ENCODE peak calls at places on chromosome 20, in four cellular contexts. B is HepG2, G is A549, Y is K562. F is an unnamed sample.
A peak's percentile ranks its signal among the peaks of the same experiment; 100 is the strongest.

GRCh38 chr20:46065006-46065405 is 24.8 kb downstream of the NCOA5 start:
- DNase-seq in G (no peak), Y (no peak), B (no peak), F (no peak)

GRCh38 chr20:10558635-10559187 is 115.1 kb downstream of the JAG1 start:
- DNase-seq in Y (no peak), G (peak; percentile 44), B (no peak), F (no peak)

GRCh38 chr20:11851646-11852045 is 66.0 kb upstream of the BTBD3 start:
- DNase-seq in Y (no peak), B (no peak), G (no peak), F (no peak)

GRCh38 chr20:54929191-54929590 is 453.8 kb downstream of the DOK5 start:
- DNase-seq in Y (no peak), G (no peak), B (no peak), F (no peak)

GRCh38 chr20:54212226-54212625 is 4.3 kb downstream of the PFDN4 start:
- DNase-seq in G (no peak), Y (no peak), B (no peak), F (no peak)

GRCh38 chr20:54346269-54346668 is 129.1 kb upstream of the DOK5 start:
- DNase-seq in G (no peak), Y (no peak), B (no peak), F (no peak)

GRCh38 chr20:3316131-3316530 is 77.1 kb upstream of the SLC4A11 start:
- DNase-seq in G (no peak), Y (no peak), B (no peak), F (no peak)

GRCh38 chr20:2713285-2713684 is 20.7 kb downstream of the EBF4 start:
- DNase-seq in B (peak; percentile 52), Y (peak; percentile 31), G (peak; percentile 43), F (no peak)

GRCh38 chr20:4012631-4013030 is 2.7 kb downstream of the RNF24 start:
- DNase-seq in G (no peak), B (no peak), Y (no peak), F (no peak)

GRCh38 chr20:4568560-4568959 is 153.1 kb upstream of the PRND start:
- DNase-seq in G (no peak), Y (no peak), B (no peak), F (no peak)

GRCh38 chr20:51811040-51811351 is 8.7 kb upstream of the SALL4 start:
- DNase-seq in Y (no peak), B (peak; percentile 90), G (no peak), F (no peak)

GRCh38 chr20:43799150-43799711 is 72.4 kb upstream of the GTSF1L start:
- DNase-seq in Y (no peak), G (no peak), B (no peak), F (no peak)

GRCh38 chr20:42837456-42837855 is 352.2 kb downstream of the PTPRT start:
- DNase-seq in G (no peak), Y (no peak), B (no peak), F (no peak)

GRCh38 chr20:3222635-3223600 is 13.6 kb downstream of the ITPA start:
- DNase-seq in G (peak; percentile 69), B (peak; percentile 99), Y (no peak), F (no peak)

GRCh38 chr20:51653226-51653625 is 110.7 kb upstream of the NFATC2 start:
- DNase-seq in G (no peak), B (peak; percentile 57), Y (no peak), F (no peak)

GRCh38 chr20:22499475-22500174 is 84.7 kb downstream of the FOXA2 start:
- DNase-seq in G (no peak), Y (no peak), B (no peak), F (no peak)

GRCh38 chr20:44586986-44587980 is 4.9 kb downstream of the PKIG start:
- DNase-seq in B (no peak), G (no peak), Y (no peak), F (no peak)

GRCh38 chr20:34337982-34338756 is 24.9 kb upstream of the ITCH start:
- DNase-seq in G (no peak), B (no peak), Y (no peak), F (no peak)

GRCh38 chr20:5938456-5939029 is 11.8 kb downstream of the TRMT6 start:
- DNase-seq in G (no peak), Y (no peak), B (no peak), F (no peak)

GRCh38 chr20:13492001-13492480 is 146.7 kb downstream of the TASP1 start:
- DNase-seq in B (no peak), G (peak; percentile 31), Y (no peak), F (peak; percentile 33)

GRCh38 chr20:10610266-10610665 is 63.5 kb downstream of the JAG1 start:
- DNase-seq in G (no peak), Y (no peak), B (no peak), F (no peak)

GRCh38 chr20:5973172-5973571 is 22.7 kb downstream of the MCM8 start:
- DNase-seq in B (no peak), G (peak; percentile 93), Y (no peak), F (no peak)

GRCh38 chr20:4730782-4731181 is 9.1 kb downstream of the PRND start:
- DNase-seq in Y (peak; percentile 23), B (peak; percentile 50), G (no peak), F (no peak)

GRCh38 chr20:53420061-53420460 is 173.6 kb downstream of the ZNF217 start:
- DNase-seq in Y (no peak), B (no peak), G (no peak), F (no peak)

GRCh38 chr20:33915726-33916331 is 77.9 kb upstream of the RALY start:
- DNase-seq in G (peak; percentile 32), Y (peak; percentile 84), B (peak; percentile 47), F (peak; percentile 74)

GRCh38 chr20:43691928-43692524 is 25.1 kb downstream of the MYBL2 start:
- DNase-seq in G (peak; percentile 61), Y (peak; percentile 70), B (peak; percentile 72), F (peak; percentile 70)

GRCh38 chr20:56781108-56781739 is 152.1 kb downstream of the TFAP2C start:
- DNase-seq in B (no peak), G (peak; percentile 80), Y (no peak), F (no peak)

GRCh38 chr20:62056377-62056776 is 9.3 kb downstream of the TAF4 start:
- DNase-seq in B (no peak), G (no peak), Y (peak; percentile 3), F (no peak)
- TF ChIP-seq HMGXB4 in B (no peak), G (no peak), Y (no peak), F (no peak)

DNA sequence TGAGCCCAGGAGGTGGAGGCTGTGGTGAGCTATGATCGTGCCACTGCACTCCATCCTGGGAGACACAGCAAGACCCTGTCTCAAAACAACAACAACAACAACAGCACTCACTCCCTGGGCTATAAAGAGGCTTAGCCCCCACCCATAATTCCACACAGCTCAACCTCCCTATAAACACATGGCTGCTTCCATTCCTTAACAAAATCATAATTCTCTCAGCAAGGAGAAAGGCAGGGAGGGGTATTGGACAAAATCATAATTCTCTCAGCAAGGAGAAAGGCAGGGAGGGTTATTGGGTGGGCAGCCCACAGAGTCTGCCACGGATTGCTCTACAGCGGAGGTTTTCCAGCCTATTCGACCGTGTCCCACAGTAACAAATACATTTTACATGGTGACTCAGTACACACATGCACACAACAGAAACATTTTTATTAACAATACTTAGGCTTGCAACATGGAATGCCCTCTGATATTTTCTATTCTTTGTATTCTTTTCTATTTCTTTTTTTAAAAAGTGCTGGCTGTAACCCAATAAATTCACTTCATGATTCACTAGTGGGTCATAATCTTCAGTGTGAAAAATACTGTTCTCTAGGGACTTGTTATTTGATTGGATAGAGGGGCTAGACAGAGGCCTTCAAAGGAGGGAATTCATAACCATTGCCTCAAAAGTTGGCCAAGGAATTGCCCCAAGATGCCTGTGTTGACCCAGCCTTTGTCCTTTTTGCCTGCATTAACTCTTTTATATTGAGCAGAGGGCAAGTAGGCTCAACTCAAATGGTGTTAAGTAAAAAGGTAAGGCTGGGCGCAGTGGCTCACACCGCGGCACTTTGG is 50.6 kb upstream of the ZMYND8 start:
- DNase-seq in G (no peak), Y (no peak), B (no peak), F (no peak)
- TF ChIP-seq HMGXB4 in G (no peak), Y (no peak), B (no peak), F (no peak)

GRCh38 chr20:37413023-37413334 is 67.0 kb downstream of the SRC start:
- DNase-seq in Y (no peak), G (no peak), B (no peak), F (no peak)

GRCh38 chr20:37414133-37414532 is 68.2 kb downstream of the SRC start:
- DNase-seq in B (no peak), G (no peak), Y (no peak), F (no peak)

GRCh38 chr20:37413354-37413753 is 67.4 kb downstream of the SRC start:
- DNase-seq in Y (no peak), B (no peak), G (no peak), F (no peak)

GRCh38 chr20:37408930-37409210 is 62.9 kb downstream of the SRC start:
- DNase-seq in B (no peak), G (no peak), Y (no peak), F (no peak)

DNA sequence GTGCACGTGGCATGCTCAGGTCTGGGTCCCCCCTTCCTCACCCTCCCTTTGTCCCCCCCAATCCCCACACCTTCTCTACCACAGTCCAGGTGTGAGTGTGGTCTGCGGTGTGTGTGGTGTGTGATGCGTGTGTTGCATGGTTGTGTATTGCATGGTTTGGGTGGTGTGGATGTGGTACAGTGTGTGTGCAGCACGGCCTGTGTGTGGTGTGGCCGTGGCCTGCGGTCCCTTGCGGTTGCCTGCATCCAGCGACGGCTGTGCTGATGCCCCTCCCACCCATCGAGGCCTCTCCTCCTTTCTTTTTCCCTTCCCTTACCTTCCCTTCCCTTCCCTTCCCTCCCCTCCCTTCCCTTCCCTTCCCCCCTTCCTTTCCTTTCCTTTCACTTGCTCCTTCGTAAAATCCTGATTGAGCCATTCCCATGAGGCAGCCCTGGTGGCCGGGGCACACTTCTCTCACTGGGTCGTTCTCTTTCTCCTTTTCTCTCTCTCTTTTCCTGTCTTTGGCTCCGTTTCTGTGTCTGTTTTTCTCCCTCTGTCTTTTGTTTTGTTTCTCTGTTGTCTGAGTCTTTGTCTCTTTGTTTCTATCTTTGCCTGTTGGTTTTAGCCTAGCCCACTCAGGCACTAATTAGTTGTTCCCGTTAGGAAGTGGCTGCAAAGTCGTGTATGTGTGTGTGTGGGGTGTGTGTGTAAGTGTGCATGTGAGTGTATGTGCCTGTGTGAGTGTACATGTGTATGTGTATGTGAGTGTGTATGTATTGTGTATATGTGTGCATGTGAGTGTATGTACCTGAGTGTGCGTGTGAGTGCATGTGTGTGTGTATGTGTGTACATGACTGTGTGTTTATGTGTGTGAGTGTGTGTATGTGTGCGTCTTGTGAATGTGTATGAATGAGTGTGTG is 65.7 kb downstream of the SRC start:
- DNase-seq in B (no peak), G (no peak), Y (no peak), F (no peak)
- TF ChIP-seq HMGXB4 in B (no peak), G (no peak), Y (no peak), F (no peak)

DNA sequence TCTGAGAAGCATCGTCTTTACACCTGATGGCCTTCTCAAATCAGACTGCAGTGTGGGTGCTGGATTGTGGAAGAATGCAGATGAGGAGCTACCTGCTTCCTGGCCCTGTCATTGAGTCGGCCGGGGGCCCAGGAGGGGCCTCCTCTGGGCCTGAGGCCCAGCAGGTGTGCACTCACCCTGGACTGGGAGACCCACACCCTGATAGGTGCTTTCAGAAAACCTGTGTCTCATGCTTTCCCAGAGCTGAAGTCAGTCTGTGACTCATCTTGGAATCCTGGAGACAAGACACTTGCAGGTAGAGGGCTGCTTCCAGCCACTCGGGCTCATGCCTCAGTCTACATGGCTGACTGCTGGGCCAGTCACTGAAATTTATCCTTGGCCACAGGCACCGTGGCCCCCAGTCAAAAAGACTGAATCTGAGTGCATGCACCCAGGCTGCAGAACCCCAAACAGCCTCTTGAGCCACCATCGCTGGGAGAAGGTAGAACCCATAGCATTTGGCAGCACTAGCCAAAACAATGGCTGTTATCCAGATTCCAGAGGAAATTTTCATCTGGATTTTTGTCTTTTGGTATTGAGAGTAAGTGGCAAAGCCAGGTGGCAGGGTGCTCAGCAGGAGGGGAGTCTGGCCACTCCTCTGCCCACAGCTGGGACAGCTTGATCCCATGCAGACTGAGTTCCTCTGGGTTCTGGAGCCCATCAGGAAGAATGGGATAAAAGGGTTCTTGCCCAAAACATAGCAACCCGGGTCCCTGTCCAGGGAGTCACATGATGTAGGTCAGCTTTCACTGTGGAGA is 182.0 kb upstream of the CST7 start:
- DNase-seq in B (no peak), G (no peak), Y (no peak), F (no peak)
- TF ChIP-seq HMGXB4 in B (no peak), G (no peak), Y (no peak), F (no peak)

F was measured in WTC11.